ENCODE peak calls at places on chromosome 16, in six cellular contexts. One of them, this sample, is unnamed.

GRCh38 chr16:31880322-31880979 is 6.8 kb downstream of the ZNF267 start:
- DNase-seq in GM20000: no peak
- DNase-seq in neural crest cell: no peak
- DNase-seq in cardiac fibroblast: peak; percentile 89
- DNase-seq in fibroblast of villous mesenchyme: peak; percentile 82
- DNase-seq in CD8-positive, alpha-beta T cell: peak; percentile 51
- DNase-seq in this sample: peak; percentile 23

GRCh38 chr16:77403732-77404131 is 31.1 kb downstream of the ADAMTS18 start:
- DNase-seq in CD8-positive, alpha-beta T cell: no peak
- DNase-seq in GM20000: no peak
- DNase-seq in cardiac fibroblast: no peak
- DNase-seq in fibroblast of villous mesenchyme: no peak
- DNase-seq in neural crest cell: no peak
- DNase-seq in this sample: no peak

GRCh38 chr16:65176603-65177002 is 54.7 kb upstream of the CDH11 start:
- DNase-seq in CD8-positive, alpha-beta T cell: no peak
- DNase-seq in neural crest cell: no peak
- DNase-seq in cardiac fibroblast: peak; percentile 73
- DNase-seq in GM20000: no peak
- DNase-seq in fibroblast of villous mesenchyme: peak; percentile 92
- DNase-seq in this sample: no peak

GRCh38 chr16:3879258-3879886 is 1.1 kb downstream of the CREBBP start:
- DNase-seq in cardiac fibroblast: peak; percentile 27
- DNase-seq in neural crest cell: no peak
- DNase-seq in fibroblast of villous mesenchyme: peak; percentile 11
- DNase-seq in CD8-positive, alpha-beta T cell: no peak
- DNase-seq in GM20000: no peak
- DNase-seq in this sample: peak; percentile 21

GRCh38 chr16:67653131-67654068 is 6.7 kb downstream of the ACD start:
- DNase-seq in cardiac fibroblast: no peak
- DNase-seq in fibroblast of villous mesenchyme: no peak
- DNase-seq in GM20000: peak; percentile 53
- DNase-seq in CD8-positive, alpha-beta T cell: no peak
- DNase-seq in neural crest cell: no peak
- DNase-seq in this sample: no peak

GRCh38 chr16:78439646-78440045 is 340.2 kb downstream of the WWOX start:
- DNase-seq in GM20000: no peak
- DNase-seq in cardiac fibroblast: no peak
- DNase-seq in neural crest cell: no peak
- DNase-seq in CD8-positive, alpha-beta T cell: no peak
- DNase-seq in fibroblast of villous mesenchyme: no peak
- DNase-seq in this sample: no peak

GRCh38 chr16:13005836-13006235 is 104.4 kb downstream of the SHISA9 start:
- DNase-seq in neural crest cell: no peak
- DNase-seq in fibroblast of villous mesenchyme: no peak
- DNase-seq in GM20000: no peak
- DNase-seq in cardiac fibroblast: no peak
- DNase-seq in CD8-positive, alpha-beta T cell: no peak
- DNase-seq in this sample: no peak

GRCh38 chr16:15996432-15997109 is 47.2 kb downstream of the ABCC1 start:
- DNase-seq in fibroblast of villous mesenchyme: peak; percentile 90
- DNase-seq in cardiac fibroblast: peak; percentile 95
- DNase-seq in neural crest cell: peak; percentile 7
- DNase-seq in CD8-positive, alpha-beta T cell: no peak
- DNase-seq in GM20000: no peak
- DNase-seq in this sample: no peak

GRCh38 chr16:1363501-1364041 is 11.8 kb downstream of the GNPTG start:
- DNase-seq in neural crest cell: peak; percentile 56
- DNase-seq in fibroblast of villous mesenchyme: peak; percentile 37
- DNase-seq in GM20000: peak; percentile 91
- DNase-seq in cardiac fibroblast: peak; percentile 44
- DNase-seq in CD8-positive, alpha-beta T cell: peak; percentile 71
- DNase-seq in this sample: peak; percentile 91

GRCh38 chr16:51225902-51226301 is 74.8 kb upstream of the SALL1 start:
- DNase-seq in cardiac fibroblast: no peak
- DNase-seq in neural crest cell: no peak
- DNase-seq in CD8-positive, alpha-beta T cell: no peak
- DNase-seq in fibroblast of villous mesenchyme: no peak
- DNase-seq in GM20000: no peak
- DNase-seq in this sample: no peak

GRCh38 chr16:57115148-57115503 is 22.7 kb downstream of the CPNE2 start:
- DNase-seq in neural crest cell: no peak
- DNase-seq in GM20000: no peak
- DNase-seq in fibroblast of villous mesenchyme: no peak
- DNase-seq in CD8-positive, alpha-beta T cell: no peak
- DNase-seq in cardiac fibroblast: peak; percentile 17
- DNase-seq in this sample: no peak

GRCh38 chr16:457732-458400 is 32.4 kb downstream of the RAB11FIP3 start:
- DNase-seq in fibroblast of villous mesenchyme: peak; percentile 44
- DNase-seq in neural crest cell: no peak
- DNase-seq in CD8-positive, alpha-beta T cell: no peak
- DNase-seq in GM20000: no peak
- DNase-seq in cardiac fibroblast: peak; percentile 18
- DNase-seq in this sample: no peak

GRCh38 chr16:53052519-53053501 is at the start of gene CHD9NB:
- DNase-seq in fibroblast of villous mesenchyme: peak; percentile 91
- DNase-seq in GM20000: peak; percentile 49
- DNase-seq in cardiac fibroblast: peak; percentile 94
- DNase-seq in neural crest cell: no peak
- DNase-seq in CD8-positive, alpha-beta T cell: no peak
- DNase-seq in this sample: peak; percentile 45

GRCh38 chr16:81646561-81646960 is 132.5 kb upstream of the PLCG2 start:
- DNase-seq in CD8-positive, alpha-beta T cell: no peak
- DNase-seq in GM20000: no peak
- DNase-seq in neural crest cell: no peak
- DNase-seq in cardiac fibroblast: no peak
- DNase-seq in fibroblast of villous mesenchyme: peak; percentile 33
- DNase-seq in this sample: no peak

GRCh38 chr16:87812200-87812656 is 46.4 kb upstream of the KLHDC4 start:
- DNase-seq in neural crest cell: no peak
- DNase-seq in fibroblast of villous mesenchyme: no peak
- DNase-seq in CD8-positive, alpha-beta T cell: peak; percentile 17
- DNase-seq in GM20000: no peak
- DNase-seq in cardiac fibroblast: no peak
- DNase-seq in this sample: no peak

GRCh38 chr16:2439598-2439997 is 10.4 kb downstream of the CCNF start:
- DNase-seq in cardiac fibroblast: no peak
- DNase-seq in CD8-positive, alpha-beta T cell: no peak
- DNase-seq in fibroblast of villous mesenchyme: no peak
- DNase-seq in GM20000: no peak
- DNase-seq in neural crest cell: no peak
- DNase-seq in this sample: no peak

GRCh38 chr16:782766-783403 is 5.3 kb downstream of the RPUSD1 start:
- DNase-seq in CD8-positive, alpha-beta T cell: no peak
- DNase-seq in GM20000: no peak
- DNase-seq in cardiac fibroblast: no peak
- DNase-seq in neural crest cell: no peak
- DNase-seq in fibroblast of villous mesenchyme: no peak
- DNase-seq in this sample: no peak

GRCh38 chr16:27313422-27314160 is at the start of gene IL4R:
- DNase-seq in cardiac fibroblast: peak; percentile 79
- DNase-seq in GM20000: peak; percentile 88
- DNase-seq in neural crest cell: peak; percentile 34
- DNase-seq in fibroblast of villous mesenchyme: peak; percentile 94
- DNase-seq in CD8-positive, alpha-beta T cell: peak; percentile 62
- DNase-seq in this sample: peak; percentile 85

GRCh38 chr16:88777801-88778415 is 7.1 kb downstream of the PIEZO1 start:
- DNase-seq in CD8-positive, alpha-beta T cell: no peak
- DNase-seq in neural crest cell: no peak
- DNase-seq in cardiac fibroblast: no peak
- DNase-seq in GM20000: no peak
- DNase-seq in fibroblast of villous mesenchyme: no peak
- DNase-seq in this sample: no peak

GRCh38 chr16:945271-946047 is 25.3 kb downstream of the LMF1 start:
- DNase-seq in GM20000: no peak
- DNase-seq in neural crest cell: no peak
- DNase-seq in fibroblast of villous mesenchyme: no peak
- DNase-seq in CD8-positive, alpha-beta T cell: no peak
- DNase-seq in cardiac fibroblast: peak; percentile 10
- DNase-seq in this sample: no peak

GRCh38 chr16:87701505-87701921 is 64.3 kb downstream of the KLHDC4 start:
- DNase-seq in GM20000: no peak
- DNase-seq in CD8-positive, alpha-beta T cell: no peak
- DNase-seq in cardiac fibroblast: no peak
- DNase-seq in neural crest cell: no peak
- DNase-seq in fibroblast of villous mesenchyme: no peak
- DNase-seq in this sample: no peak

GRCh38 chr16:16144416-16144815 is 78.9 kb downstream of the ABCC6 start:
- DNase-seq in GM20000: no peak
- DNase-seq in neural crest cell: no peak
- DNase-seq in CD8-positive, alpha-beta T cell: no peak
- DNase-seq in cardiac fibroblast: no peak
- DNase-seq in fibroblast of villous mesenchyme: no peak
- DNase-seq in this sample: no peak

GRCh38 chr16:66740010-66740409 is 11.4 kb downstream of the DYNC1LI2 start:
- DNase-seq in neural crest cell: peak; percentile 33
- DNase-seq in GM20000: peak; percentile 60
- DNase-seq in fibroblast of villous mesenchyme: peak; percentile 41
- DNase-seq in CD8-positive, alpha-beta T cell: no peak
- DNase-seq in cardiac fibroblast: peak; percentile 65
- DNase-seq in this sample: peak; percentile 62

GRCh38 chr16:10314811-10315210 is 71.0 kb upstream of the ATF7IP2 start:
- DNase-seq in CD8-positive, alpha-beta T cell: no peak
- DNase-seq in GM20000: peak; percentile 32
- DNase-seq in neural crest cell: no peak
- DNase-seq in cardiac fibroblast: peak; percentile 27
- DNase-seq in fibroblast of villous mesenchyme: peak; percentile 14
- DNase-seq in this sample: no peak
- TF ChIP-seq CTCF in CD8-positive, alpha-beta T cell: peak; percentile 68
- TF ChIP-seq CTCF in GM20000: no peak
- TF ChIP-seq CTCF in neural crest cell: no peak
- TF ChIP-seq CTCF in cardiac fibroblast: no peak
- TF ChIP-seq CTCF in fibroblast of villous mesenchyme: no peak
- TF ChIP-seq CTCF in this sample: peak; percentile 11

GRCh38 chr16:86664518-86665318 is 86.4 kb downstream of the FOXL1 start:
- DNase-seq in fibroblast of villous mesenchyme: peak; percentile 90
- DNase-seq in neural crest cell: no peak
- DNase-seq in CD8-positive, alpha-beta T cell: no peak
- DNase-seq in cardiac fibroblast: peak; percentile 100
- DNase-seq in GM20000: peak; percentile 51
- DNase-seq in this sample: no peak
- TF ChIP-seq CTCF in fibroblast of villous mesenchyme: no peak
- TF ChIP-seq CTCF in neural crest cell: no peak
- TF ChIP-seq CTCF in CD8-positive, alpha-beta T cell: no peak
- TF ChIP-seq CTCF in cardiac fibroblast: no peak
- TF ChIP-seq CTCF in GM20000: no peak
- TF ChIP-seq CTCF in this sample: no peak

GRCh38 chr16:14286381-14287230 is 215.5 kb downstream of the MRTFB start:
- DNase-seq in CD8-positive, alpha-beta T cell: peak; percentile 40
- DNase-seq in neural crest cell: no peak
- DNase-seq in cardiac fibroblast: no peak
- DNase-seq in GM20000: peak; percentile 68
- DNase-seq in fibroblast of villous mesenchyme: no peak
- DNase-seq in this sample: peak; percentile 59
- TF ChIP-seq CTCF in CD8-positive, alpha-beta T cell: no peak
- TF ChIP-seq CTCF in neural crest cell: no peak
- TF ChIP-seq CTCF in cardiac fibroblast: no peak
- TF ChIP-seq CTCF in GM20000: peak; percentile 35
- TF ChIP-seq CTCF in fibroblast of villous mesenchyme: no peak
- TF ChIP-seq CTCF in this sample: no peak

GRCh38 chr16:85330694-85331188 is 218.5 kb upstream of the CIBAR2 start:
- DNase-seq in neural crest cell: no peak
- DNase-seq in fibroblast of villous mesenchyme: peak; percentile 94
- DNase-seq in cardiac fibroblast: peak; percentile 80
- DNase-seq in CD8-positive, alpha-beta T cell: peak; percentile 32
- DNase-seq in GM20000: peak; percentile 70
- DNase-seq in this sample: peak; percentile 71
- TF ChIP-seq CTCF in neural crest cell: peak; percentile 66
- TF ChIP-seq CTCF in fibroblast of villous mesenchyme: peak; percentile 67
- TF ChIP-seq CTCF in cardiac fibroblast: peak; percentile 58
- TF ChIP-seq CTCF in CD8-positive, alpha-beta T cell: peak; percentile 29
- TF ChIP-seq CTCF in GM20000: no peak
- TF ChIP-seq CTCF in this sample: no peak

DNA sequence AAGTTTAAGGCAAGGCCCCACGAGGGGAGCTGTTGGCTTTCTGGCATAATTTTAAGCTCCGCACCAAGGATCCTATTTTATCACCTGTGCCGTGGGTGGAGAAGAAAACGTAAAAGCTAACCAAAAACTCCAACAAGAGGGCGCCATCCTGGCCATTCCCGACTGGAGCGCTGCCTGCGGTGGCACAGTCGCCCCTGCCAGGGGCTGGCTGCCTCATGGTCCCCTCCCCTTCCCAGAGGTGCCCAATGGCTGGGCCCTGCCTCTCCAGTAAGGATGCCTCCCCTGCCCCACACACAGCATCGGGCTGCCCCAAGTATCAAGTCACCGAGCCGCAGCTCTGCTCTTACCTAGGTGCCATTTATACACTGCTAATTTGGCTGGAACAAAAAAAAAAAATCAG is 36.3 kb downstream of the ZDHHC7 start:
- DNase-seq in neural crest cell: no peak
- DNase-seq in cardiac fibroblast: no peak
- DNase-seq in CD8-positive, alpha-beta T cell: no peak
- DNase-seq in GM20000: no peak
- DNase-seq in fibroblast of villous mesenchyme: no peak
- DNase-seq in this sample: no peak
- TF ChIP-seq CTCF in neural crest cell: no peak
- TF ChIP-seq CTCF in cardiac fibroblast: no peak
- TF ChIP-seq CTCF in CD8-positive, alpha-beta T cell: no peak
- TF ChIP-seq CTCF in GM20000: no peak
- TF ChIP-seq CTCF in fibroblast of villous mesenchyme: no peak
- TF ChIP-seq CTCF in this sample: no peak

DNA sequence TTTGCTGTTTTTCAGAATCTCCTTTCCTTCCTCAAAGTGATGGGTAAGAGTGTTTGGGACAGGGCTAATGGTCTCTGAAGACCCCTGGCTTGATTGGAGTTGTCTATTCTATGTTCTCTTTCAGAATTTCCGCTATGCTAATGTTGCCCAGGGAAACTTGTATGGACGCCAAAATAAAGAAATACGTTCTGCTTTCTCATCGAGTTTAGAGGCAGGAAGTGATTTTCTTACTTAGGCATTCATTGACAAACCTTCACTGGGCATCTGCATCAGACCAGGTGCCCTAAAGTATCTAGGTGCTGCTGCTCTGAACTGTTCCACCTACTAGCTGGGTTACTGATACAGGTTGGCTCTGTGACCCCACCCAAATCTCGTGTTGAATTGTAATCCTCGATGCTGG is 787.9 kb upstream of the EEF2KMT start:
- DNase-seq in GM20000: no peak
- DNase-seq in CD8-positive, alpha-beta T cell: no peak
- DNase-seq in cardiac fibroblast: no peak
- DNase-seq in fibroblast of villous mesenchyme: no peak
- DNase-seq in neural crest cell: no peak
- DNase-seq in this sample: no peak
- TF ChIP-seq CTCF in GM20000: no peak
- TF ChIP-seq CTCF in CD8-positive, alpha-beta T cell: no peak
- TF ChIP-seq CTCF in cardiac fibroblast: no peak
- TF ChIP-seq CTCF in fibroblast of villous mesenchyme: no peak
- TF ChIP-seq CTCF in neural crest cell: no peak
- TF ChIP-seq CTCF in this sample: no peak

This sample was measured in GM13976.